ENCODE peak calls at places on chromosomes 2 and 18, in four cellular contexts. C is K562, D is A549, N is GM12878. J is an unnamed sample.

GRCh38 chr2:162256621-162257020 is 13.4 kb upstream of the FAP start:
- DNase-seq in C (no peak), D (no peak), N (no peak), J (peak)

GRCh38 chr2:138779451-138780440 is at the start of gene NXPH2:
- DNase-seq in C (no peak), D (no peak), N (no peak), J (no peak)

GRCh38 chr18:59220784-59221765 is 1.1 kb downstream of the GRP start:
- DNase-seq in C (no peak), D (no peak), N (no peak), J (no peak)

GRCh38 chr2:25132296-25132630 is 36.1 kb downstream of the POMC start:
- DNase-seq in C (no peak), D (no peak), N (no peak), J (no peak)

GRCh38 chr2:73821669-73822068 is 7.1 kb upstream of the STAMBP start:
- DNase-seq in C (no peak), D (no peak), N (no peak), J (no peak)

GRCh38 chr2:228367356-228367755 is 185.9 kb upstream of the SPHKAP start:
- DNase-seq in C (no peak), D (no peak), N (no peak), J (no peak)

GRCh38 chr2:149329068-149329467 is 1.3 kb upstream of the LYPD6 start:
- DNase-seq in C (no peak), D (no peak), N (no peak), J (no peak)

GRCh38 chr18:26479065-26479685 is 69.2 kb downstream of the KCTD1 start:
- DNase-seq in C (no peak), D (no peak), N (no peak), J (no peak)

GRCh38 chr18:35571138-35571537 is 10.4 kb upstream of the GALNT1 start:
- DNase-seq in C (no peak), D (no peak), N (no peak), J (peak)

GRCh38 chr2:39521876-39522517 is 84.9 kb upstream of the MAP4K3 start:
- DNase-seq in C (no peak), D (no peak), N (no peak), J (no peak)

GRCh38 chr2:43067254-43068052 is 159.0 kb downstream of the ZFP36L2 start:
- DNase-seq in C (peak), D (no peak), N (no peak), J (no peak)

GRCh38 chr2:59025157-59025757 is 784.1 kb upstream of the FANCL start:
- DNase-seq in C (peak), D (no peak), N (no peak), J (peak)

GRCh38 chr2:231425291-231425810 is 29.8 kb downstream of the B3GNT7 start:
- DNase-seq in C (no peak), D (no peak), N (no peak), J (no peak)

GRCh38 chr2:68721482-68722071 is 13.0 kb upstream of the ARHGAP25 start:
- DNase-seq in C (no peak), D (no peak), N (no peak), J (no peak)

GRCh38 chr18:40109251-40110049 is 1845.6 kb upstream of the PIK3C3 start:
- DNase-seq in C (no peak), D (no peak), N (no peak), J (no peak)

GRCh38 chr2:68317971-68318685 is 1.6 kb downstream of the CNRIP1 start:
- DNase-seq in C (no peak), D (no peak), N (no peak), J (no peak)

GRCh38 chr18:76056467-76057194 is 438.4 kb downstream of the ZNF516 start:
- DNase-seq in C (no peak), D (no peak), N (no peak), J (no peak)

GRCh38 chr2:81650048-81650971 is 1345.8 kb upstream of the LRRTM1 start:
- DNase-seq in C (no peak), D (no peak), N (no peak), J (peak)

GRCh38 chr2:10253596-10254372 is 48.9 kb upstream of the HPCAL1 start:
- DNase-seq in C (peak), D (no peak), N (no peak), J (no peak)

GRCh38 chr2:235217814-235218213 is 266.0 kb downstream of the SH3BP4 start:
- DNase-seq in C (no peak), D (no peak), N (no peak), J (peak)

GRCh38 chr2:88234760-88235159 is 64.6 kb downstream of the THNSL2 start:
- DNase-seq in C (no peak), D (no peak), N (no peak), J (no peak)

GRCh38 chr2:41410011-41410410 is 637.8 kb upstream of the PKDCC start:
- DNase-seq in C (no peak), D (no peak), N (no peak), J (no peak)

GRCh38 chr2:117299451-117299850 is 515.0 kb upstream of the DDX18 start:
- DNase-seq in C (no peak), D (no peak), N (no peak), J (no peak)

GRCh38 chr2:169462896-169463695 is 16.2 kb upstream of the BBS5 start:
- DNase-seq in C (no peak), D (no peak), N (no peak), J (peak)

GRCh38 chr2:25743132-25743830 is 69.9 kb upstream of the DTNB start:
- DNase-seq in C (no peak), D (no peak), N (peak), J (no peak)

GRCh38 chr2:34652636-34653035 is 1053.5 kb upstream of the FAM98A start:
- DNase-seq in C (no peak), D (no peak), N (no peak), J (no peak)

GRCh38 chr2:68726100-68726499 is 8.5 kb upstream of the ARHGAP25 start:
- DNase-seq in C (no peak), D (no peak), N (no peak), J (no peak)

GRCh38 chr2:232386490-232386739 is 7.9 kb downstream of the ALPP start:
- DNase-seq in C (no peak), D (no peak), N (no peak), J (no peak)

GRCh38 chr2:217086038-217086522 is 226.2 kb upstream of the TNP1 start:
- DNase-seq in C (no peak), D (no peak), N (no peak), J (peak)

GRCh38 chr2:29050591-29050990 is 23.7 kb downstream of the PCARE start:
- DNase-seq in C (no peak), D (no peak), N (no peak), J (no peak)

GRCh38 chr2:133765693-133766092 is 197.4 kb upstream of the NCKAP5 start:
- DNase-seq in C (no peak), D (no peak), N (no peak), J (no peak)

GRCh38 chr18:43875496-43875895 is 598.2 kb upstream of the SYT4 start:
- DNase-seq in C (no peak), D (no peak), N (no peak), J (no peak)

GRCh38 chr2:39991298-39991697 is 212.2 kb upstream of the THUMPD2 start:
- DNase-seq in C (no peak), D (no peak), N (no peak), J (peak)

GRCh38 chr2:64414736-64415435 is 39.1 kb upstream of the LGALSL start:
- DNase-seq in C (no peak), D (no peak), N (no peak), J (no peak)

GRCh38 chr18:78980777-78981651 is 1.4 kb downstream of the SALL3 start:
- DNase-seq in C (no peak), D (no peak), N (no peak), J (no peak)

GRCh38 chr2:189933911-189934399 is 128.6 kb downstream of the MSTN start:
- DNase-seq in C (no peak), D (peak), N (no peak), J (peak)

GRCh38 chr2:170314744-170315447 is 136.9 kb downstream of the MYO3B start:
- DNase-seq in C (no peak), D (no peak), N (no peak), J (no peak)

GRCh38 chr2:238106698-238107524 is 6.8 kb downstream of the ESPNL start:
- DNase-seq in C (peak), D (no peak), N (no peak), J (no peak)
- TF ChIP-seq SMC3 in C (peak), D (no peak), N (peak), J (peak)

GRCh38 chr2:55511508-55512124 is 7.9 kb upstream of the CFAP36 start:
- DNase-seq in C (no peak), D (peak), N (no peak), J (peak)
- TF ChIP-seq CTCF in C (peak), D (peak), N (no peak), J (peak)

GRCh38 chr2:31430439-31431165 is 16.1 kb upstream of the XDH start:
- DNase-seq in C (no peak), D (no peak), N (no peak), J (no peak)

GRCh38 chr2:31428001-31428418 is 13.5 kb upstream of the XDH start:
- DNase-seq in C (no peak), D (no peak), N (no peak), J (peak)

GRCh38 chr2:31433541-31433940 is 19.0 kb upstream of the XDH start:
- DNase-seq in C (no peak), D (no peak), N (no peak), J (no peak)

GRCh38 chr2:31429040-31429439 is 14.5 kb upstream of the XDH start:
- DNase-seq in C (no peak), D (no peak), N (no peak), J (no peak)

DNA sequence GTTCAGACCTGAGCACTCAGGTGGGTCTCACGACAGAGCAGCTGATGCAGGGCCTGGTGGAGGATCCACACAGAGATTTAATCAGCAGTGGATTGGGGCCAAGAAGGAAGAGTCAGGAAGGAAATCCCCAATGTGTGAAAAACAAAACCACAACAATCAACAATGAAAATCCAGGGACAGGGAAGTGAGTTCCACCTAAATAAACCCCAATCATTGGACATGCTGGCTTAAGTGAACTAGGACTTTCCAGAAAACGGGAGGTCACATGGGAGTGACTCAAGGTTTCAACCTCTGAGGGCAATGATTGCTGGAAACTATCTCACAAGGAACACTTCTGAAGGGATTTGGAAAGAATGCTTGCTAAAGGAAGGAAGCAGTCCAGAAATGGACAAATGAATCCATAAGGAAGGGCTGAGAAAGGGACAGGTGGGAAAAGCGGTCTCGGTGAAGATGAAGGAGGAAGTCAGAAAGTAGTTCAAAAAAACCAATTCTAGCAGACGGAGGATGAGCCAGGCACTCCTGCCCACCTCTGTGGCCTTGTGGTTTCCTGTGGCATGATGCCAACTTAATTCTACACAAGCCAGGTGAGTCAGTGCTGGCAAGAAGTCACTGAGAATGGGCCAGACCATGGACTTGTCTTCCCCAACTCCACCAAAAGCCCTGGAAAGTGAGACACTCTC is 15.4 kb upstream of the XDH start:
- DNase-seq in C (no peak), D (no peak), N (no peak), J (peak)
- TF ChIP-seq SMC3 in C (no peak), D (no peak), N (no peak), J (no peak)

DNA sequence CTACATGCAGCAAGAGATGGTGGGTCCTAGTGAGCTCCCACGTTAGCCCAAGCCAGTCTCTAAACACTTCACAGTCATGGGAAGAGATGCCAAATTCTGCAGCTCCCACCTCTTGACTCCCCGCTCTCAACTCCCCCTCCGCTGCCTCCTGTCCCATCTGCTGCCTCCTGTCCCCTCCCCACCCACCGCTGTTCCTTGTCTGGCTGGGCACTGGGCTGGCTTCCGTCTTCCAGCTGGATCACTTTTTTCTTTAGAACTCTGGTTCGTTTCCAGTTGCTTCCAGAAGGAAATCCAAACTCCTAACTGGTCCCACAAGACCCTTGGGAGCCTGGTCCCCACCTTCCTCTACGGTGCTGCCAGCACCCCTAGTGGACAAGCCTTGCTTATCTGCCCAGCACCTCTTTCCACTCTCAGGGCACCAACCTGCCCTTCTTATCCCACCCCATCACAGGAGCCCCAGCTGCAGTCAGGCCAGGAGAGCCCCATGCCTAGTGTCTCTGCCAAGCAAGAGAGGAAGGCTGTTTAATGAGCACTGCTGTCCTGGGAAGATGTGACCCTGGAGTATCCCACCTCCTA is 12.1 kb upstream of the TWIST2 start:
- DNase-seq in C (no peak), D (no peak), N (no peak), J (no peak)
- TF ChIP-seq CTCF in C (no peak), D (no peak), N (no peak), J (no peak)

GRCh38 chr2:38125830-38126229 is 49.9 kb upstream of the CYP1B1 start:
- DNase-seq in C (no peak), D (no peak), N (no peak), J (no peak)
- TF ChIP-seq SMC3 in C (no peak), D (no peak), N (no peak), J (no peak)

DNA sequence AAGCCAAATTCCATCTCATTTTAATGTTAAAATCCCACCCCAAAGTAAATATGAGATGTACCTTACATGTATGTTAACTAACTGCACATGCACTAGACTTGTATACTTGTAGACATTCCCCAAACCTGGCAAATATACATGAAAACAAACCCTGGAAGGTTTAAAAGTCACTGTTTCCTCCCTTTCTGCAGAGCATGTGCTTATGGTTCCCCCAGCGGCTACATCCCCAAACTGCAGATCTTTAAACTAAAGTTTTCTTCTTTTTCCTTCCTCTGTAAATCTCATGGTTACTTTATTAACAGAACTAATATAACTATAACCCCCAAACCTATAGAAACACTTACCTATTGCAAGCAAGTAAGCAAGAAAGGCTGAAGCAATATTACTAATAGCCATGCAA is 731.5 kb downstream of the LRP1B start:
- DNase-seq in C (no peak), D (peak), N (no peak), J (peak)
- TF ChIP-seq CTCF in C (peak), D (peak), N (peak), J (peak)

GRCh38 chr2:196279496-196279895 is 108.1 kb upstream of the STK17B start:
- DNase-seq in C (no peak), D (no peak), N (no peak), J (peak)
- TF ChIP-seq SMC3 in C (no peak), D (no peak), N (no peak), J (no peak)

J was measured in IMR-90.